ENCODE peak calls at places on chromosomes 2 and 18, in seven cellular contexts. S, U, I, V, G, P and Z are unnamed samples.

GRCh38 chr2:190765386-190766173 is 115.0 kb upstream of the GLS start:
- DNase-seq in S (no peak), U (no peak), I (no peak), V (no peak), G (peak; percentile 16), P (peak; percentile 98), Z (no peak)

GRCh38 chr18:13316066-13316465 is 97.5 kb downstream of the LDLRAD4 start:
- DNase-seq in S (no peak), U (no peak), I (no peak), V (no peak), G (no peak), P (no peak), Z (no peak)

GRCh38 chr2:234841321-234842015 is 110.3 kb upstream of the SH3BP4 start:
- DNase-seq in S (no peak), U (no peak), I (no peak), V (no peak), G (no peak), P (no peak), Z (no peak)

GRCh38 chr18:25592804-25593360 is 240.9 kb upstream of the ZNF521 start:
- DNase-seq in S (no peak), U (no peak), I (no peak), V (no peak), G (no peak), P (no peak), Z (no peak)

GRCh38 chr18:48657446-48658120 is 118.8 kb downstream of the CTIF start:
- DNase-seq in S (no peak), U (no peak), I (peak; percentile 78), V (no peak), G (no peak), P (no peak), Z (no peak)

GRCh38 chr18:76679259-76679658 is 143.1 kb upstream of the ZNF236 start:
- DNase-seq in S (no peak), U (no peak), I (no peak), V (no peak), G (no peak), P (no peak), Z (no peak)

GRCh38 chr2:176140130-176140519 is 10.6 kb downstream of the HOXD8 start:
- DNase-seq in S (no peak), U (no peak), I (no peak), V (no peak), G (no peak), P (no peak), Z (no peak)

GRCh38 chr18:55833543-55833942 is 245.6 kb upstream of the TCF4 start:
- DNase-seq in S (no peak), U (no peak), I (peak; percentile 65), V (no peak), G (no peak), P (peak; percentile 98), Z (no peak)

GRCh38 chr2:215828528-215829184 is 184.7 kb downstream of the MREG start:
- DNase-seq in S (peak; percentile 47), U (peak; percentile 1), I (no peak), V (no peak), G (peak; percentile 68), P (peak; percentile 80), Z (no peak)

GRCh38 chr2:39696838-39697237 is 31.1 kb downstream of the TMEM178A start:
- DNase-seq in S (no peak), U (no peak), I (no peak), V (no peak), G (peak; percentile 24), P (peak; percentile 44), Z (no peak)

GRCh38 chr2:224890407-224890806 is 151.9 kb downstream of the DOCK10 start:
- DNase-seq in S (no peak), U (no peak), I (no peak), V (no peak), G (no peak), P (no peak), Z (no peak)

GRCh38 chr2:96816836-96817702 is 1.0 kb downstream of the CNNM3 start:
- DNase-seq in S (peak; percentile 57), U (no peak), I (no peak), V (no peak), G (peak; percentile 26), P (no peak), Z (no peak)

GRCh38 chr2:232463701-232464533 is 8.0 kb downstream of the ALPI start:
- DNase-seq in S (no peak), U (no peak), I (no peak), V (no peak), G (no peak), P (no peak), Z (no peak)

GRCh38 chr2:56299166-56299806 is 115.5 kb downstream of the CCDC85A start:
- DNase-seq in S (no peak), U (no peak), I (no peak), V (no peak), G (no peak), P (no peak), Z (no peak)

GRCh38 chr2:185274718-185275484 is 463.7 kb upstream of the FSIP2 start:
- DNase-seq in S (no peak), U (no peak), I (no peak), V (no peak), G (no peak), P (no peak), Z (no peak)

GRCh38 chr2:19198376-19198775 is 160.0 kb downstream of the OSR1 start:
- DNase-seq in S (no peak), U (no peak), I (no peak), V (no peak), G (no peak), P (no peak), Z (no peak)

GRCh38 chr18:11976882-11977281 is 4.4 kb upstream of the IMPA2 start:
- DNase-seq in S (no peak), U (no peak), I (no peak), V (no peak), G (no peak), P (peak; percentile 51), Z (no peak)